ENCODE peak calls at places on chromosomes 16 and 17, in five cellular contexts. N, K, V, G and Y are unnamed samples.

GRCh38 chr17:74217036-74217725 is 3.8 kb downstream of the TTYH2 start:
- DNase-seq in N (no peak), K (no peak), V (no peak), G (no peak), Y (no peak)

GRCh38 chr17:66673668-66674276 is 161.1 kb upstream of the CACNG5 start:
- DNase-seq in N (peak; percentile 17), K (peak; percentile 10), V (no peak), G (peak; percentile 67), Y (peak; percentile 72)

GRCh38 chr17:77186141-77186604 is 45.4 kb downstream of the SEC14L1 start:
- DNase-seq in N (no peak), K (no peak), V (no peak), G (no peak), Y (no peak)

GRCh38 chr16:1296688-1297412 is 12.6 kb upstream of the UBE2I start:
- DNase-seq in N (no peak), K (no peak), V (no peak), G (no peak), Y (peak; percentile 92)

GRCh38 chr16:30136971-30137601 is 14.1 kb upstream of the MAPK3 start:
- DNase-seq in N (no peak), K (no peak), V (no peak), G (no peak), Y (no peak)

GRCh38 chr16:49419016-49419415 is 45.4 kb downstream of the C16orf78 start:
- DNase-seq in N (no peak), K (no peak), V (no peak), G (no peak), Y (no peak)

GRCh38 chr17:6823011-6823442 is 8.5 kb downstream of the TEKT1 start:
- DNase-seq in N (no peak), K (no peak), V (no peak), G (no peak), Y (no peak)

GRCh38 chr17:43966276-43966675 is 12.5 kb upstream of the PYY start:
- DNase-seq in N (no peak), K (no peak), V (no peak), G (no peak), Y (no peak)

GRCh38 chr17:42853597-42853967 is 2.6 kb downstream of the AOC3 start:
- DNase-seq in N (no peak), K (no peak), V (no peak), G (no peak), Y (no peak)

GRCh38 chr16:84198401-84198800 is 7.4 kb downstream of the ADAD2 start:
- DNase-seq in N (no peak), K (peak; percentile 40), V (no peak), G (no peak), Y (no peak)